ENCODE peak calls at places on chromosome 5, in nine cellular contexts. S, T, H, O, V, B, Z, W and Q are unnamed samples.

GRCh38 chr5:107557051-107557658 is 113.6 kb downstream of the EFNA5 start:
- DNase-seq in S (no peak), T (no peak), H (no peak), O (peak; percentile 76), V (no peak), B (no peak), Z (no peak), W (no peak), Q (no peak)

GRCh38 chr5:179300834-179301233 is 44.4 kb downstream of the ADAMTS2 start:
- DNase-seq in S (no peak), T (no peak), H (no peak), O (no peak), V (no peak), B (no peak), Z (peak; percentile 87), W (no peak), Q (no peak)

GRCh38 chr5:14121552-14121951 is 21.6 kb upstream of the TRIO start:
- DNase-seq in S (no peak), T (no peak), H (no peak), O (no peak), V (no peak), B (no peak), Z (no peak), W (no peak), Q (no peak)

GRCh38 chr5:176543428-176544182 is 5.5 kb upstream of the CDHR2 start:
- DNase-seq in S (peak; percentile 70), T (peak; percentile 42), H (no peak), O (peak; percentile 80), V (peak; percentile 83), B (peak; percentile 72), Z (peak; percentile 91), W (peak; percentile 59), Q (peak; percentile 83)

GRCh38 chr5:19406576-19407365 is 581.2 kb downstream of the CDH18 start:
- DNase-seq in S (no peak), T (no peak), H (no peak), O (no peak), V (no peak), B (no peak), Z (no peak), W (peak; percentile 1), Q (no peak)

GRCh38 chr5:77155179-77155839 is 55.2 kb upstream of the PDE8B start:
- DNase-seq in S (peak; percentile 25), T (no peak), H (no peak), O (no peak), V (no peak), B (peak; percentile 21), Z (no peak), W (no peak), Q (no peak)

GRCh38 chr5:78972654-78973428 is 12.3 kb downstream of the ARSB start:
- DNase-seq in S (no peak), T (peak; percentile 77), H (no peak), O (no peak), V (peak; percentile 52), B (no peak), Z (no peak), W (no peak), Q (no peak)

GRCh38 chr5:27797220-27797619 is 758.8 kb upstream of the CDH9 start:
- DNase-seq in S (no peak), T (no peak), H (no peak), O (no peak), V (no peak), B (no peak), Z (no peak), W (no peak), Q (no peak)

GRCh38 chr5:151772029-151772867 is 494 bp downstream of the G3BP1 start:
- DNase-seq in S (peak; percentile 51), T (peak; percentile 34), H (no peak), O (peak; percentile 64), V (no peak), B (peak; percentile 49), Z (peak; percentile 84), W (peak; percentile 51), Q (no peak)